ENCODE peak calls at places on chromosomes 2 and 18, in nine cellular contexts. One of them, this sample, is unnamed.

GRCh38 chr18:22260208-22260816 is 90.9 kb downstream of the GATA6 start:
- DNase-seq in GM10248: no peak
- DNase-seq in activated T-cell treated with anti-CD3 and anti-CD28 coated beads for 4 hours: no peak
- DNase-seq in PC-9: no peak
- DNase-seq in SK-N-SH: no peak
- DNase-seq in NCI-H146: no peak
- DNase-seq in activated CD4-positive, alpha-beta T cell treated with anti-CD3 and anti-CD28 coated beads, Interleukin-2, amount 10 ng/mL, durations not matched to agents 24 days and 14 days: no peak
- DNase-seq in activated naive CD8-positive, alpha-beta T cell treated with anti-CD3 and anti-CD28 coated beads, Interleukin-2, amount 10 ng/mL, durations not matched to agents 7 days and 5 days: no peak
- DNase-seq in fibroblast of mammary gland: no peak
- DNase-seq in this sample: no peak

GRCh38 chr18:27428120-27428519 is 243.0 kb upstream of the CHST9 start:
- DNase-seq in GM10248: no peak
- DNase-seq in activated T-cell treated with anti-CD3 and anti-CD28 coated beads for 4 hours: no peak
- DNase-seq in PC-9: no peak
- DNase-seq in SK-N-SH: no peak
- DNase-seq in NCI-H146: no peak
- DNase-seq in activated CD4-positive, alpha-beta T cell treated with anti-CD3 and anti-CD28 coated beads, Interleukin-2, amount 10 ng/mL, durations not matched to agents 24 days and 14 days: no peak
- DNase-seq in activated naive CD8-positive, alpha-beta T cell treated with anti-CD3 and anti-CD28 coated beads, Interleukin-2, amount 10 ng/mL, durations not matched to agents 7 days and 5 days: no peak
- DNase-seq in fibroblast of mammary gland: no peak
- DNase-seq in this sample: no peak

GRCh38 chr2:225598426-225598825 is 198.9 kb downstream of the NYAP2 start:
- DNase-seq in GM10248: no peak
- DNase-seq in activated T-cell treated with anti-CD3 and anti-CD28 coated beads for 4 hours: no peak
- DNase-seq in PC-9: no peak
- DNase-seq in SK-N-SH: no peak
- DNase-seq in NCI-H146: no peak
- DNase-seq in activated CD4-positive, alpha-beta T cell treated with anti-CD3 and anti-CD28 coated beads, Interleukin-2, amount 10 ng/mL, durations not matched to agents 24 days and 14 days: no peak
- DNase-seq in activated naive CD8-positive, alpha-beta T cell treated with anti-CD3 and anti-CD28 coated beads, Interleukin-2, amount 10 ng/mL, durations not matched to agents 7 days and 5 days: no peak
- DNase-seq in fibroblast of mammary gland: no peak
- DNase-seq in this sample: no peak

GRCh38 chr18:44869533-44869932 is 188.8 kb downstream of the SETBP1 start:
- DNase-seq in GM10248: no peak
- DNase-seq in activated T-cell treated with anti-CD3 and anti-CD28 coated beads for 4 hours: no peak
- DNase-seq in PC-9: no peak
- DNase-seq in SK-N-SH: no peak
- DNase-seq in NCI-H146: no peak
- DNase-seq in activated CD4-positive, alpha-beta T cell treated with anti-CD3 and anti-CD28 coated beads, Interleukin-2, amount 10 ng/mL, durations not matched to agents 24 days and 14 days: no peak
- DNase-seq in activated naive CD8-positive, alpha-beta T cell treated with anti-CD3 and anti-CD28 coated beads, Interleukin-2, amount 10 ng/mL, durations not matched to agents 7 days and 5 days: no peak
- DNase-seq in fibroblast of mammary gland: no peak
- DNase-seq in this sample: no peak

GRCh38 chr18:31942301-31942998 is 478 bp downstream of the TRAPPC8 start:
- DNase-seq in GM10248: peak
- DNase-seq in activated T-cell treated with anti-CD3 and anti-CD28 coated beads for 4 hours: peak
- DNase-seq in PC-9: peak
- DNase-seq in SK-N-SH: peak
- DNase-seq in NCI-H146: peak
- DNase-seq in activated CD4-positive, alpha-beta T cell treated with anti-CD3 and anti-CD28 coated beads, Interleukin-2, amount 10 ng/mL, durations not matched to agents 24 days and 14 days: peak
- DNase-seq in activated naive CD8-positive, alpha-beta T cell treated with anti-CD3 and anti-CD28 coated beads, Interleukin-2, amount 10 ng/mL, durations not matched to agents 7 days and 5 days: no peak
- DNase-seq in fibroblast of mammary gland: peak
- DNase-seq in this sample: peak

GRCh38 chr2:101388232-101388631 is 929 bp upstream of the CREG2 start:
- DNase-seq in GM10248: no peak
- DNase-seq in activated T-cell treated with anti-CD3 and anti-CD28 coated beads for 4 hours: no peak
- DNase-seq in PC-9: peak
- DNase-seq in SK-N-SH: no peak
- DNase-seq in NCI-H146: no peak
- DNase-seq in activated CD4-positive, alpha-beta T cell treated with anti-CD3 and anti-CD28 coated beads, Interleukin-2, amount 10 ng/mL, durations not matched to agents 24 days and 14 days: no peak
- DNase-seq in activated naive CD8-positive, alpha-beta T cell treated with anti-CD3 and anti-CD28 coated beads, Interleukin-2, amount 10 ng/mL, durations not matched to agents 7 days and 5 days: no peak
- DNase-seq in fibroblast of mammary gland: peak
- DNase-seq in this sample: no peak

GRCh38 chr2:147173798-147174197 is 671.0 kb upstream of the ACVR2A start:
- DNase-seq in GM10248: no peak
- DNase-seq in activated T-cell treated with anti-CD3 and anti-CD28 coated beads for 4 hours: no peak
- DNase-seq in PC-9: no peak
- DNase-seq in SK-N-SH: no peak
- DNase-seq in NCI-H146: no peak
- DNase-seq in activated CD4-positive, alpha-beta T cell treated with anti-CD3 and anti-CD28 coated beads, Interleukin-2, amount 10 ng/mL, durations not matched to agents 24 days and 14 days: no peak
- DNase-seq in activated naive CD8-positive, alpha-beta T cell treated with anti-CD3 and anti-CD28 coated beads, Interleukin-2, amount 10 ng/mL, durations not matched to agents 7 days and 5 days: no peak
- DNase-seq in fibroblast of mammary gland: no peak
- DNase-seq in this sample: no peak

GRCh38 chr2:85674417-85674816 is 6.4 kb upstream of the SFTPB start:
- DNase-seq in GM10248: no peak
- DNase-seq in activated T-cell treated with anti-CD3 and anti-CD28 coated beads for 4 hours: no peak
- DNase-seq in PC-9: no peak
- DNase-seq in SK-N-SH: no peak
- DNase-seq in NCI-H146: no peak
- DNase-seq in activated CD4-positive, alpha-beta T cell treated with anti-CD3 and anti-CD28 coated beads, Interleukin-2, amount 10 ng/mL, durations not matched to agents 24 days and 14 days: no peak
- DNase-seq in activated naive CD8-positive, alpha-beta T cell treated with anti-CD3 and anti-CD28 coated beads, Interleukin-2, amount 10 ng/mL, durations not matched to agents 7 days and 5 days: no peak
- DNase-seq in fibroblast of mammary gland: peak
- DNase-seq in this sample: no peak

GRCh38 chr2:159879061-159879604 is 81.1 kb upstream of the CD302 start:
- DNase-seq in GM10248: peak
- DNase-seq in activated T-cell treated with anti-CD3 and anti-CD28 coated beads for 4 hours: no peak
- DNase-seq in PC-9: no peak
- DNase-seq in SK-N-SH: no peak
- DNase-seq in NCI-H146: no peak
- DNase-seq in activated CD4-positive, alpha-beta T cell treated with anti-CD3 and anti-CD28 coated beads, Interleukin-2, amount 10 ng/mL, durations not matched to agents 24 days and 14 days: no peak
- DNase-seq in activated naive CD8-positive, alpha-beta T cell treated with anti-CD3 and anti-CD28 coated beads, Interleukin-2, amount 10 ng/mL, durations not matched to agents 7 days and 5 days: no peak
- DNase-seq in fibroblast of mammary gland: peak
- DNase-seq in this sample: no peak

GRCh38 chr18:8685141-8685913 is 20.0 kb upstream of the MTCL1 start:
- DNase-seq in GM10248: no peak
- DNase-seq in activated T-cell treated with anti-CD3 and anti-CD28 coated beads for 4 hours: no peak
- DNase-seq in PC-9: no peak
- DNase-seq in SK-N-SH: no peak
- DNase-seq in NCI-H146: peak
- DNase-seq in activated CD4-positive, alpha-beta T cell treated with anti-CD3 and anti-CD28 coated beads, Interleukin-2, amount 10 ng/mL, durations not matched to agents 24 days and 14 days: no peak
- DNase-seq in activated naive CD8-positive, alpha-beta T cell treated with anti-CD3 and anti-CD28 coated beads, Interleukin-2, amount 10 ng/mL, durations not matched to agents 7 days and 5 days: no peak
- DNase-seq in fibroblast of mammary gland: peak
- DNase-seq in this sample: peak

GRCh38 chr2:23375448-23375847 is 9.5 kb upstream of the KLHL29 start:
- DNase-seq in GM10248: peak
- DNase-seq in activated T-cell treated with anti-CD3 and anti-CD28 coated beads for 4 hours: no peak
- DNase-seq in PC-9: peak
- DNase-seq in SK-N-SH: peak
- DNase-seq in NCI-H146: no peak
- DNase-seq in activated CD4-positive, alpha-beta T cell treated with anti-CD3 and anti-CD28 coated beads, Interleukin-2, amount 10 ng/mL, durations not matched to agents 24 days and 14 days: no peak
- DNase-seq in activated naive CD8-positive, alpha-beta T cell treated with anti-CD3 and anti-CD28 coated beads, Interleukin-2, amount 10 ng/mL, durations not matched to agents 7 days and 5 days: no peak
- DNase-seq in fibroblast of mammary gland: no peak
- DNase-seq in this sample: no peak

GRCh38 chr2:186749179-186749578 is 55.3 kb downstream of the FAM171B start:
- DNase-seq in GM10248: no peak
- DNase-seq in activated T-cell treated with anti-CD3 and anti-CD28 coated beads for 4 hours: no peak
- DNase-seq in PC-9: no peak
- DNase-seq in SK-N-SH: no peak
- DNase-seq in NCI-H146: no peak
- DNase-seq in activated CD4-positive, alpha-beta T cell treated with anti-CD3 and anti-CD28 coated beads, Interleukin-2, amount 10 ng/mL, durations not matched to agents 24 days and 14 days: no peak
- DNase-seq in activated naive CD8-positive, alpha-beta T cell treated with anti-CD3 and anti-CD28 coated beads, Interleukin-2, amount 10 ng/mL, durations not matched to agents 7 days and 5 days: no peak
- DNase-seq in fibroblast of mammary gland: no peak
- DNase-seq in this sample: no peak

GRCh38 chr18:9330419-9330818 is 4.2 kb upstream of the TWSG1 start:
- DNase-seq in GM10248: no peak
- DNase-seq in activated T-cell treated with anti-CD3 and anti-CD28 coated beads for 4 hours: no peak
- DNase-seq in PC-9: no peak
- DNase-seq in SK-N-SH: peak
- DNase-seq in NCI-H146: no peak
- DNase-seq in activated CD4-positive, alpha-beta T cell treated with anti-CD3 and anti-CD28 coated beads, Interleukin-2, amount 10 ng/mL, durations not matched to agents 24 days and 14 days: no peak
- DNase-seq in activated naive CD8-positive, alpha-beta T cell treated with anti-CD3 and anti-CD28 coated beads, Interleukin-2, amount 10 ng/mL, durations not matched to agents 7 days and 5 days: no peak
- DNase-seq in fibroblast of mammary gland: no peak
- DNase-seq in this sample: no peak

GRCh38 chr2:66576381-66577330 is 141.7 kb downstream of the MEIS1 start:
- DNase-seq in GM10248: peak
- DNase-seq in activated T-cell treated with anti-CD3 and anti-CD28 coated beads for 4 hours: no peak
- DNase-seq in PC-9: no peak
- DNase-seq in SK-N-SH: no peak
- DNase-seq in NCI-H146: peak
- DNase-seq in activated CD4-positive, alpha-beta T cell treated with anti-CD3 and anti-CD28 coated beads, Interleukin-2, amount 10 ng/mL, durations not matched to agents 24 days and 14 days: no peak
- DNase-seq in activated naive CD8-positive, alpha-beta T cell treated with anti-CD3 and anti-CD28 coated beads, Interleukin-2, amount 10 ng/mL, durations not matched to agents 7 days and 5 days: peak
- DNase-seq in fibroblast of mammary gland: peak
- DNase-seq in this sample: peak

GRCh38 chr2:72173640-72174321 is 26.1 kb upstream of the CYP26B1 start:
- DNase-seq in GM10248: no peak
- DNase-seq in activated T-cell treated with anti-CD3 and anti-CD28 coated beads for 4 hours: no peak
- DNase-seq in PC-9: no peak
- DNase-seq in SK-N-SH: peak
- DNase-seq in NCI-H146: no peak
- DNase-seq in activated CD4-positive, alpha-beta T cell treated with anti-CD3 and anti-CD28 coated beads, Interleukin-2, amount 10 ng/mL, durations not matched to agents 24 days and 14 days: peak
- DNase-seq in activated naive CD8-positive, alpha-beta T cell treated with anti-CD3 and anti-CD28 coated beads, Interleukin-2, amount 10 ng/mL, durations not matched to agents 7 days and 5 days: no peak
- DNase-seq in fibroblast of mammary gland: no peak
- DNase-seq in this sample: peak

GRCh38 chr2:64652231-64653173 is 1.2 kb downstream of the SERTAD2 start:
- DNase-seq in GM10248: no peak
- DNase-seq in activated T-cell treated with anti-CD3 and anti-CD28 coated beads for 4 hours: no peak
- DNase-seq in PC-9: peak
- DNase-seq in SK-N-SH: no peak
- DNase-seq in NCI-H146: peak
- DNase-seq in activated CD4-positive, alpha-beta T cell treated with anti-CD3 and anti-CD28 coated beads, Interleukin-2, amount 10 ng/mL, durations not matched to agents 24 days and 14 days: peak
- DNase-seq in activated naive CD8-positive, alpha-beta T cell treated with anti-CD3 and anti-CD28 coated beads, Interleukin-2, amount 10 ng/mL, durations not matched to agents 7 days and 5 days: no peak
- DNase-seq in fibroblast of mammary gland: peak
- DNase-seq in this sample: peak

GRCh38 chr2:237651761-237652160 is 24.4 kb downstream of the LRRFIP1 start:
- DNase-seq in GM10248: no peak
- DNase-seq in activated T-cell treated with anti-CD3 and anti-CD28 coated beads for 4 hours: no peak
- DNase-seq in PC-9: no peak
- DNase-seq in SK-N-SH: no peak
- DNase-seq in NCI-H146: no peak
- DNase-seq in activated CD4-positive, alpha-beta T cell treated with anti-CD3 and anti-CD28 coated beads, Interleukin-2, amount 10 ng/mL, durations not matched to agents 24 days and 14 days: no peak
- DNase-seq in activated naive CD8-positive, alpha-beta T cell treated with anti-CD3 and anti-CD28 coated beads, Interleukin-2, amount 10 ng/mL, durations not matched to agents 7 days and 5 days: no peak
- DNase-seq in fibroblast of mammary gland: no peak
- DNase-seq in this sample: no peak

GRCh38 chr18:58501033-58501432 is 127.9 kb downstream of the ALPK2 start:
- DNase-seq in GM10248: peak
- DNase-seq in activated T-cell treated with anti-CD3 and anti-CD28 coated beads for 4 hours: no peak
- DNase-seq in PC-9: no peak
- DNase-seq in SK-N-SH: no peak
- DNase-seq in NCI-H146: no peak
- DNase-seq in activated CD4-positive, alpha-beta T cell treated with anti-CD3 and anti-CD28 coated beads, Interleukin-2, amount 10 ng/mL, durations not matched to agents 24 days and 14 days: peak
- DNase-seq in activated naive CD8-positive, alpha-beta T cell treated with anti-CD3 and anti-CD28 coated beads, Interleukin-2, amount 10 ng/mL, durations not matched to agents 7 days and 5 days: no peak
- DNase-seq in fibroblast of mammary gland: no peak
- DNase-seq in this sample: no peak

GRCh38 chr18:7941533-7941932 is 374.4 kb downstream of the PTPRM start:
- DNase-seq in GM10248: no peak
- DNase-seq in activated T-cell treated with anti-CD3 and anti-CD28 coated beads for 4 hours: no peak
- DNase-seq in PC-9: no peak
- DNase-seq in SK-N-SH: peak
- DNase-seq in NCI-H146: peak
- DNase-seq in activated CD4-positive, alpha-beta T cell treated with anti-CD3 and anti-CD28 coated beads, Interleukin-2, amount 10 ng/mL, durations not matched to agents 24 days and 14 days: no peak
- DNase-seq in activated naive CD8-positive, alpha-beta T cell treated with anti-CD3 and anti-CD28 coated beads, Interleukin-2, amount 10 ng/mL, durations not matched to agents 7 days and 5 days: no peak
- DNase-seq in fibroblast of mammary gland: no peak
- DNase-seq in this sample: no peak

GRCh38 chr2:103823847-103824246 is 1030.1 kb upstream of the POU3F3 start:
- DNase-seq in GM10248: no peak
- DNase-seq in activated T-cell treated with anti-CD3 and anti-CD28 coated beads for 4 hours: no peak
- DNase-seq in PC-9: peak
- DNase-seq in SK-N-SH: no peak
- DNase-seq in NCI-H146: peak
- DNase-seq in activated CD4-positive, alpha-beta T cell treated with anti-CD3 and anti-CD28 coated beads, Interleukin-2, amount 10 ng/mL, durations not matched to agents 24 days and 14 days: no peak
- DNase-seq in activated naive CD8-positive, alpha-beta T cell treated with anti-CD3 and anti-CD28 coated beads, Interleukin-2, amount 10 ng/mL, durations not matched to agents 7 days and 5 days: no peak
- DNase-seq in fibroblast of mammary gland: no peak
- DNase-seq in this sample: no peak

GRCh38 chr18:77100751-77101355 is 31.7 kb downstream of the MBP start:
- DNase-seq in GM10248: no peak
- DNase-seq in activated T-cell treated with anti-CD3 and anti-CD28 coated beads for 4 hours: no peak
- DNase-seq in PC-9: peak
- DNase-seq in SK-N-SH: no peak
- DNase-seq in NCI-H146: no peak
- DNase-seq in activated CD4-positive, alpha-beta T cell treated with anti-CD3 and anti-CD28 coated beads, Interleukin-2, amount 10 ng/mL, durations not matched to agents 24 days and 14 days: peak
- DNase-seq in activated naive CD8-positive, alpha-beta T cell treated with anti-CD3 and anti-CD28 coated beads, Interleukin-2, amount 10 ng/mL, durations not matched to agents 7 days and 5 days: no peak
- DNase-seq in fibroblast of mammary gland: peak
- DNase-seq in this sample: no peak

GRCh38 chr2:157868993-157869392 is 7.1 kb downstream of the ACVR1 start:
- DNase-seq in GM10248: no peak
- DNase-seq in activated T-cell treated with anti-CD3 and anti-CD28 coated beads for 4 hours: no peak
- DNase-seq in PC-9: no peak
- DNase-seq in SK-N-SH: no peak
- DNase-seq in NCI-H146: no peak
- DNase-seq in activated CD4-positive, alpha-beta T cell treated with anti-CD3 and anti-CD28 coated beads, Interleukin-2, amount 10 ng/mL, durations not matched to agents 24 days and 14 days: no peak
- DNase-seq in activated naive CD8-positive, alpha-beta T cell treated with anti-CD3 and anti-CD28 coated beads, Interleukin-2, amount 10 ng/mL, durations not matched to agents 7 days and 5 days: no peak
- DNase-seq in fibroblast of mammary gland: peak
- DNase-seq in this sample: no peak

GRCh38 chr2:38835990-38836389 is 39.7 kb downstream of the DHX57 start:
- DNase-seq in GM10248: peak
- DNase-seq in activated T-cell treated with anti-CD3 and anti-CD28 coated beads for 4 hours: no peak
- DNase-seq in PC-9: no peak
- DNase-seq in SK-N-SH: no peak
- DNase-seq in NCI-H146: no peak
- DNase-seq in activated CD4-positive, alpha-beta T cell treated with anti-CD3 and anti-CD28 coated beads, Interleukin-2, amount 10 ng/mL, durations not matched to agents 24 days and 14 days: no peak
- DNase-seq in activated naive CD8-positive, alpha-beta T cell treated with anti-CD3 and anti-CD28 coated beads, Interleukin-2, amount 10 ng/mL, durations not matched to agents 7 days and 5 days: no peak
- DNase-seq in fibroblast of mammary gland: no peak
- DNase-seq in this sample: no peak

GRCh38 chr2:186610785-186611184 is 20.9 kb downstream of the ITGAV start:
- DNase-seq in GM10248: no peak
- DNase-seq in activated T-cell treated with anti-CD3 and anti-CD28 coated beads for 4 hours: no peak
- DNase-seq in PC-9: no peak
- DNase-seq in SK-N-SH: no peak
- DNase-seq in NCI-H146: no peak
- DNase-seq in activated CD4-positive, alpha-beta T cell treated with anti-CD3 and anti-CD28 coated beads, Interleukin-2, amount 10 ng/mL, durations not matched to agents 24 days and 14 days: no peak
- DNase-seq in activated naive CD8-positive, alpha-beta T cell treated with anti-CD3 and anti-CD28 coated beads, Interleukin-2, amount 10 ng/mL, durations not matched to agents 7 days and 5 days: no peak
- DNase-seq in fibroblast of mammary gland: no peak
- DNase-seq in this sample: no peak

GRCh38 chr2:139805378-139805777 is 1025.2 kb upstream of the NXPH2 start:
- DNase-seq in GM10248: no peak
- DNase-seq in activated T-cell treated with anti-CD3 and anti-CD28 coated beads for 4 hours: no peak
- DNase-seq in PC-9: no peak
- DNase-seq in SK-N-SH: no peak
- DNase-seq in NCI-H146: no peak
- DNase-seq in activated CD4-positive, alpha-beta T cell treated with anti-CD3 and anti-CD28 coated beads, Interleukin-2, amount 10 ng/mL, durations not matched to agents 24 days and 14 days: no peak
- DNase-seq in activated naive CD8-positive, alpha-beta T cell treated with anti-CD3 and anti-CD28 coated beads, Interleukin-2, amount 10 ng/mL, durations not matched to agents 7 days and 5 days: no peak
- DNase-seq in fibroblast of mammary gland: no peak
- DNase-seq in this sample: no peak

GRCh38 chr2:148565272-148565894 is 79.2 kb upstream of the EPC2 start:
- DNase-seq in GM10248: no peak
- DNase-seq in activated T-cell treated with anti-CD3 and anti-CD28 coated beads for 4 hours: no peak
- DNase-seq in PC-9: no peak
- DNase-seq in SK-N-SH: peak
- DNase-seq in NCI-H146: peak
- DNase-seq in activated CD4-positive, alpha-beta T cell treated with anti-CD3 and anti-CD28 coated beads, Interleukin-2, amount 10 ng/mL, durations not matched to agents 24 days and 14 days: no peak
- DNase-seq in activated naive CD8-positive, alpha-beta T cell treated with anti-CD3 and anti-CD28 coated beads, Interleukin-2, amount 10 ng/mL, durations not matched to agents 7 days and 5 days: no peak
- DNase-seq in fibroblast of mammary gland: peak
- DNase-seq in this sample: no peak

GRCh38 chr2:78999410-78999809 is 26.1 kb upstream of the REG3G start:
- DNase-seq in GM10248: no peak
- DNase-seq in activated T-cell treated with anti-CD3 and anti-CD28 coated beads for 4 hours: no peak
- DNase-seq in PC-9: no peak
- DNase-seq in SK-N-SH: peak
- DNase-seq in NCI-H146: peak
- DNase-seq in activated CD4-positive, alpha-beta T cell treated with anti-CD3 and anti-CD28 coated beads, Interleukin-2, amount 10 ng/mL, durations not matched to agents 24 days and 14 days: no peak
- DNase-seq in activated naive CD8-positive, alpha-beta T cell treated with anti-CD3 and anti-CD28 coated beads, Interleukin-2, amount 10 ng/mL, durations not matched to agents 7 days and 5 days: no peak
- DNase-seq in fibroblast of mammary gland: peak
- DNase-seq in this sample: no peak

GRCh38 chr18:14577971-14578370 is 34.6 kb upstream of the POTEC start:
- DNase-seq in GM10248: no peak
- DNase-seq in activated T-cell treated with anti-CD3 and anti-CD28 coated beads for 4 hours: no peak
- DNase-seq in PC-9: no peak
- DNase-seq in SK-N-SH: no peak
- DNase-seq in NCI-H146: no peak
- DNase-seq in activated CD4-positive, alpha-beta T cell treated with anti-CD3 and anti-CD28 coated beads, Interleukin-2, amount 10 ng/mL, durations not matched to agents 24 days and 14 days: no peak
- DNase-seq in activated naive CD8-positive, alpha-beta T cell treated with anti-CD3 and anti-CD28 coated beads, Interleukin-2, amount 10 ng/mL, durations not matched to agents 7 days and 5 days: no peak
- DNase-seq in fibroblast of mammary gland: no peak
- DNase-seq in this sample: no peak

GRCh38 chr18:8654482-8655451 is 45.5 kb downstream of the RAB12 start:
- DNase-seq in GM10248: peak
- DNase-seq in activated T-cell treated with anti-CD3 and anti-CD28 coated beads for 4 hours: no peak
- DNase-seq in PC-9: no peak
- DNase-seq in SK-N-SH: peak
- DNase-seq in NCI-H146: peak
- DNase-seq in activated CD4-positive, alpha-beta T cell treated with anti-CD3 and anti-CD28 coated beads, Interleukin-2, amount 10 ng/mL, durations not matched to agents 24 days and 14 days: no peak
- DNase-seq in activated naive CD8-positive, alpha-beta T cell treated with anti-CD3 and anti-CD28 coated beads, Interleukin-2, amount 10 ng/mL, durations not matched to agents 7 days and 5 days: no peak
- DNase-seq in fibroblast of mammary gland: peak
- DNase-seq in this sample: no peak

GRCh38 chr2:8684885-8685696 is 3.2 kb downstream of the ID2 start:
- DNase-seq in GM10248: no peak
- DNase-seq in activated T-cell treated with anti-CD3 and anti-CD28 coated beads for 4 hours: peak
- DNase-seq in PC-9: no peak
- DNase-seq in SK-N-SH: no peak
- DNase-seq in NCI-H146: peak
- DNase-seq in activated CD4-positive, alpha-beta T cell treated with anti-CD3 and anti-CD28 coated beads, Interleukin-2, amount 10 ng/mL, durations not matched to agents 24 days and 14 days: peak
- DNase-seq in activated naive CD8-positive, alpha-beta T cell treated with anti-CD3 and anti-CD28 coated beads, Interleukin-2, amount 10 ng/mL, durations not matched to agents 7 days and 5 days: peak
- DNase-seq in fibroblast of mammary gland: no peak
- DNase-seq in this sample: peak

GRCh38 chr2:84939426-84940087 is 31.4 kb upstream of the KCMF1 start:
- DNase-seq in GM10248: peak
- DNase-seq in activated T-cell treated with anti-CD3 and anti-CD28 coated beads for 4 hours: peak
- DNase-seq in PC-9: no peak
- DNase-seq in SK-N-SH: no peak
- DNase-seq in NCI-H146: no peak
- DNase-seq in activated CD4-positive, alpha-beta T cell treated with anti-CD3 and anti-CD28 coated beads, Interleukin-2, amount 10 ng/mL, durations not matched to agents 24 days and 14 days: peak
- DNase-seq in activated naive CD8-positive, alpha-beta T cell treated with anti-CD3 and anti-CD28 coated beads, Interleukin-2, amount 10 ng/mL, durations not matched to agents 7 days and 5 days: peak
- DNase-seq in fibroblast of mammary gland: no peak
- DNase-seq in this sample: no peak

This sample was measured in retina.